ENCODE peak calls at places on chromosomes 12 and 14, in five cellular contexts. One of them, this sample, is unnamed.

GRCh38 chr12:122454739-122455138 is 32.3 kb upstream of the CLIP1 start:
- DNase-seq in AG10803: no peak
- DNase-seq in uterus: no peak
- DNase-seq in transverse colon: no peak
- DNase-seq in left lung: no peak
- DNase-seq in this sample: no peak

GRCh38 chr14:33477752-33478151 is 473.1 kb downstream of the EGLN3 start:
- DNase-seq in left lung: no peak
- DNase-seq in uterus: no peak
- DNase-seq in transverse colon: no peak
- DNase-seq in AG10803: no peak
- DNase-seq in this sample: no peak

GRCh38 chr14:56648508-56649301 is 69.1 kb downstream of the TMEM260 start:
- DNase-seq in transverse colon: no peak
- DNase-seq in left lung: no peak
- DNase-seq in uterus: no peak
- DNase-seq in AG10803: no peak
- DNase-seq in this sample: no peak

GRCh38 chr12:219891-220352 is 6.0 kb upstream of the SLC6A12 start:
- DNase-seq in transverse colon: peak
- DNase-seq in AG10803: peak
- DNase-seq in left lung: peak
- DNase-seq in uterus: no peak
- DNase-seq in this sample: peak

GRCh38 chr12:51528852-51529545 is 62.0 kb upstream of the SCN8A start:
- DNase-seq in uterus: no peak
- DNase-seq in transverse colon: no peak
- DNase-seq in left lung: no peak
- DNase-seq in AG10803: peak
- DNase-seq in this sample: no peak

GRCh38 chr12:61676520-61676919 is 583.7 kb upstream of the USP15 start:
- DNase-seq in left lung: no peak
- DNase-seq in uterus: no peak
- DNase-seq in transverse colon: no peak
- DNase-seq in AG10803: no peak
- DNase-seq in this sample: no peak

GRCh38 chr12:87439990-87440827 is 589.0 kb downstream of the C12orf50 start:
- DNase-seq in left lung: no peak
- DNase-seq in transverse colon: peak
- DNase-seq in uterus: no peak
- DNase-seq in AG10803: peak
- DNase-seq in this sample: peak

GRCh38 chr14:81289516-81289915 is 68.8 kb upstream of the GTF2A1 start:
- DNase-seq in AG10803: no peak
- DNase-seq in transverse colon: peak
- DNase-seq in left lung: no peak
- DNase-seq in uterus: no peak
- DNase-seq in this sample: no peak

GRCh38 chr14:70842851-70843462 is 33.6 kb upstream of the MAP3K9 start:
- DNase-seq in left lung: no peak
- DNase-seq in AG10803: peak
- DNase-seq in uterus: no peak
- DNase-seq in transverse colon: no peak
- DNase-seq in this sample: no peak

GRCh38 chr12:122937622-122938091 is 28.6 kb downstream of the ABCB9 start:
- DNase-seq in left lung: no peak
- DNase-seq in transverse colon: no peak
- DNase-seq in uterus: no peak
- DNase-seq in AG10803: peak
- DNase-seq in this sample: peak

GRCh38 chr12:95134085-95134484 is 60.7 kb upstream of the NR2C1 start:
- DNase-seq in left lung: no peak
- DNase-seq in AG10803: no peak
- DNase-seq in transverse colon: no peak
- DNase-seq in uterus: no peak
- DNase-seq in this sample: no peak

GRCh38 chr12:58225067-58225877 is 283.9 kb downstream of the ATP23 start:
- DNase-seq in transverse colon: no peak
- DNase-seq in left lung: no peak
- DNase-seq in uterus: no peak
- DNase-seq in AG10803: no peak
- DNase-seq in this sample: no peak

GRCh38 chr14:98666545-98666944 is 605.5 kb downstream of the BCL11B start:
- DNase-seq in AG10803: no peak
- DNase-seq in uterus: no peak
- DNase-seq in left lung: no peak
- DNase-seq in transverse colon: no peak
- DNase-seq in this sample: no peak

GRCh38 chr14:90788031-90788430 is 28.2 kb downstream of the TTC7B start:
- DNase-seq in AG10803: no peak
- DNase-seq in uterus: no peak
- DNase-seq in left lung: no peak
- DNase-seq in transverse colon: no peak
- DNase-seq in this sample: no peak

GRCh38 chr14:90785876-90786450 is 30.3 kb downstream of the TTC7B start:
- DNase-seq in uterus: no peak
- DNase-seq in transverse colon: no peak
- DNase-seq in AG10803: no peak
- DNase-seq in left lung: no peak
- DNase-seq in this sample: no peak

GRCh38 chr14:90784621-90785270 is 31.5 kb downstream of the TTC7B start:
- DNase-seq in uterus: no peak
- DNase-seq in left lung: no peak
- DNase-seq in transverse colon: no peak
- DNase-seq in AG10803: no peak
- DNase-seq in this sample: no peak

GRCh38 chr14:90783344-90783743 is 32.9 kb downstream of the TTC7B start:
- DNase-seq in transverse colon: no peak
- DNase-seq in left lung: no peak
- DNase-seq in AG10803: no peak
- DNase-seq in uterus: no peak
- DNase-seq in this sample: no peak

DNA sequence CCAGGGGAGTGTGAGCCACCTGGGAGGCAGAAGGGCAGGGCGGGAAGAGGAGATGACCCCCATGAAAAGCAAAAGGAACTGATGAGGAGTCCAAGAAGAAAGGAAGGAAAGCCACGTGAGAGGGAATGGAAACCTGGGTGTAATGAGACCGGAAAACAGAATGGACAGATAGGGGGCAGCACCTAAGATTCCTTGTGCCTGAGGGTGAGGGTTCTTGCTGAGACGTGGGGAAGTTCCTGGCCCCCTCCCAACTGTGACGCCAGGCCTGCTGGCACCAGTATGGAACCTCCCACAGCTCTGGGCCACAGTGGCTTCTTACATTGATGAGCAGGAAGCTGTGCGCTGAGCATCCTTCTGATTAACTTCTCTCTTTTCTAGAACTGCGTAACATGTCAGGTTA is 30.8 kb downstream of the TTC7B start:
- DNase-seq in AG10803: peak
- DNase-seq in left lung: no peak
- DNase-seq in uterus: peak
- DNase-seq in transverse colon: peak
- DNase-seq in this sample: no peak
- TF ChIP-seq CTCF in AG10803: peak
- TF ChIP-seq CTCF in left lung: no peak
- TF ChIP-seq CTCF in uterus: no peak
- TF ChIP-seq CTCF in transverse colon: no peak
- TF ChIP-seq CTCF in this sample: no peak

DNA sequence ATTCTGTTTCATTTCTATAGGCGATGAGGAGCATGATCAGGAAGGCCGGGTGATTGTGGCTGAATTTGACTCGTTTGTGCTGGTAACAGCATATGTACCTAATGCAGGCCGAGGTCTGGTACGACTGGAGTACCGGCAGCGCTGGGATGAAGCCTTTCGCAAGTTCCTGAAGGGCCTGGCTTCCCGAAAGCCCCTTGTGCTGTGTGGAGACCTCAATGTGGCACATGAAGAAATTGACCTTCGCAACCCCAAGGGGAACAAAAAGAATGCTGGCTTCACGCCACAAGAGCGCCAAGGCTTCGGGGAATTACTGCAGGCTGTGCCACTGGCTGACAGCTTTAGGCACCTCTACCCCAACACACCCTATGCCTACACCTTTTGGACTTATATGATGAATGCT is 1.9 kb downstream of the APEX1 start:
- DNase-seq in transverse colon: no peak
- DNase-seq in left lung: no peak
- DNase-seq in uterus: no peak
- DNase-seq in AG10803: no peak
- DNase-seq in this sample: no peak
- H3K4me3 ChIP-seq in transverse colon: no peak
- H3K4me3 ChIP-seq in left lung: peak
- H3K4me3 ChIP-seq in uterus: no peak
- H3K4me3 ChIP-seq in AG10803: no peak
- H3K4me3 ChIP-seq in this sample: no peak

GRCh38 chr12:104750061-104750460 is 208.0 kb downstream of the SLC41A2 start:
- DNase-seq in left lung: no peak
- DNase-seq in transverse colon: peak
- DNase-seq in AG10803: peak
- DNase-seq in uterus: no peak
- DNase-seq in this sample: peak
- TF ChIP-seq CTCF in left lung: no peak
- TF ChIP-seq CTCF in transverse colon: no peak
- TF ChIP-seq CTCF in AG10803: no peak
- TF ChIP-seq CTCF in uterus: no peak
- TF ChIP-seq CTCF in this sample: no peak

GRCh38 chr12:114360485-114360884 is 45.5 kb downstream of the TBX5 start:
- DNase-seq in AG10803: no peak
- DNase-seq in left lung: no peak
- DNase-seq in uterus: no peak
- DNase-seq in transverse colon: no peak
- DNase-seq in this sample: no peak

GRCh38 chr12:114355389-114356088 is 50.4 kb downstream of the TBX5 start:
- DNase-seq in transverse colon: no peak
- DNase-seq in left lung: peak
- DNase-seq in uterus: no peak
- DNase-seq in AG10803: no peak
- DNase-seq in this sample: peak
- H3K4me3 ChIP-seq in transverse colon: no peak
- H3K4me3 ChIP-seq in left lung: no peak
- H3K4me3 ChIP-seq in uterus: no peak
- H3K4me3 ChIP-seq in AG10803: no peak
- H3K4me3 ChIP-seq in this sample: no peak

DNA sequence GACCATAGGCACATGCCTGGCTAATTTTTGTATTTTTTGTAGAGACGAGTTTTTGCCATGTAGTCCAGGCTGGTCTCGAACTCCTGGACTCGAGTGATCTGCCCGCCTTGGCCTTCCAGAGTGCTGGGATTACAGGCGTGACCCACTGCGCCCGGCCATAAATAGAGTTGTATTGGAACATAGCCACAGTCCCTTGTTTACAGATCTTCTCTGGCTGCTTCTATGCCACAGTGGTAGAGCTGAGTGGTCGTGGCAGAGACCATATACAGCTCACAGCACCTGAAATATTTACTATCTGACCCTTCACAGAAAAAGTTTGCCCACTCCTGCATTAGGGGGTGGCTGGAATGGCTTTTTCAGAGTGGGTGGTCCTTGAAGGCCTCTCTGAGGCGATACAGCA is 28.0 kb upstream of the TSPAN9 start:
- DNase-seq in uterus: no peak
- DNase-seq in transverse colon: no peak
- DNase-seq in left lung: no peak
- DNase-seq in AG10803: no peak
- DNase-seq in this sample: no peak
- TF ChIP-seq CTCF in uterus: no peak
- TF ChIP-seq CTCF in transverse colon: no peak
- TF ChIP-seq CTCF in left lung: no peak
- TF ChIP-seq CTCF in AG10803: no peak
- TF ChIP-seq CTCF in this sample: no peak

GRCh38 chr14:67814826-67815225 is 1.6 kb downstream of the ZFYVE26 start:
- DNase-seq in transverse colon: no peak
- DNase-seq in AG10803: no peak
- DNase-seq in uterus: no peak
- DNase-seq in left lung: no peak
- DNase-seq in this sample: no peak
- H3K4me3 ChIP-seq in transverse colon: no peak
- H3K4me3 ChIP-seq in AG10803: no peak
- H3K4me3 ChIP-seq in uterus: no peak
- H3K4me3 ChIP-seq in left lung: peak
- H3K4me3 ChIP-seq in this sample: peak